ENCODE peak calls at places on chromosomes 12 and 14, in five cellular contexts. F, T, W, X and B are unnamed samples.

GRCh38 chr14:68491793-68492192 is 301.1 kb downstream of the ZFP36L1 start:
- DNase-seq in W (no peak), X (no peak), F (no peak), T (no peak), B (no peak)

GRCh38 chr12:52204095-52204930 is 12.5 kb upstream of the KRT80 start:
- DNase-seq in F (no peak), W (peak), X (peak), T (no peak), B (no peak)

GRCh38 chr12:120774169-120774916 is 48.7 kb downstream of the ACADS start:
- DNase-seq in T (no peak), X (no peak), F (no peak), W (no peak), B (no peak)

GRCh38 chr14:61927521-61927920 is 165.3 kb downstream of the SNAPC1 start:
- DNase-seq in X (no peak), W (peak), F (no peak), T (no peak), B (peak)

GRCh38 chr12:125197326-125197725 is 132.1 kb downstream of the AACS start:
- DNase-seq in X (no peak), F (no peak), T (no peak), W (no peak), B (no peak)

GRCh38 chr14:50647753-50648152 is 20.4 kb downstream of the SAV1 start:
- DNase-seq in X (no peak), T (no peak), W (peak), F (no peak), B (no peak)

GRCh38 chr14:60326274-60326673 is 77.3 kb downstream of the PPM1A start:
- DNase-seq in W (no peak), X (no peak), F (no peak), T (no peak), B (no peak)

GRCh38 chr14:75252254-75252837 is 26.3 kb upstream of the FOS start:
- DNase-seq in T (peak), X (no peak), F (no peak), W (no peak), B (no peak)